ENCODE peak calls at places on chromosomes 12 and 14, in seven cellular contexts. I is cardiac muscle cell; X is activated CD4-positive, alpha-beta T cell treated with anti-CD3 and anti-CD28 coated beads, Interleukin-2, amount 50 U/mL, for 1 hour; C is iPS DF 19.7; J is stimulated activated CD4-positive, alpha-beta T cell treated with anti-CD3 and anti-CD28 coated beads, Interleukin-4, amount 100 ng/mL, for 48 hours; Z is HT1080; M is GM06990. L is an unnamed sample.

GRCh38 chr14:54650331-54651017 is 83.5 kb downstream of the SAMD4A start:
- DNase-seq in C (no peak), Z (peak), X (no peak), J (no peak), M (no peak), I (no peak), L (no peak)

GRCh38 chr14:74913393-74913792 is 9.7 kb downstream of the RPS6KL1 start:
- DNase-seq in J (no peak), M (no peak), X (no peak), C (no peak), I (no peak), Z (no peak), L (no peak)

GRCh38 chr12:49098035-49098451 is 3.4 kb upstream of the DHH start:
- DNase-seq in Z (peak), M (no peak), X (peak), J (peak), I (peak), C (no peak), L (peak)

GRCh38 chr14:64806202-64806861 is 73.4 kb downstream of the SPTB start:
- DNase-seq in Z (peak), I (no peak), C (no peak), J (no peak), M (no peak), X (no peak), L (no peak)

GRCh38 chr12:31991815-31992214 is 32.6 kb downstream of the RESF1 start:
- DNase-seq in X (no peak), C (no peak), Z (no peak), J (no peak), M (peak), I (no peak), L (no peak)

GRCh38 chr14:51828017-51828797 is 32.2 kb upstream of the GNG2 start:
- DNase-seq in I (no peak), J (peak), Z (peak), C (no peak), M (peak), X (peak), L (peak)

GRCh38 chr14:52538648-52539047 is 13.7 kb downstream of the TXNDC16 start:
- DNase-seq in I (no peak), Z (no peak), M (no peak), J (no peak), X (no peak), C (no peak), L (no peak)

GRCh38 chr12:64995831-64996230 is 125.3 kb downstream of the WIF1 start:
- DNase-seq in I (no peak), C (no peak), M (no peak), X (no peak), Z (no peak), J (no peak), L (no peak)

GRCh38 chr12:55974308-55974724 is 438 bp downstream of the RAB5B start:
- DNase-seq in X (peak), Z (no peak), C (no peak), M (no peak), J (no peak), I (peak), L (peak)

GRCh38 chr12:80053048-80053790 is 46.1 kb upstream of the OTOGL start:
- DNase-seq in J (no peak), X (no peak), M (no peak), C (no peak), I (no peak), Z (peak), L (no peak)

GRCh38 chr12:14454098-14454907 is 88.8 kb downstream of the ATF7IP start:
- DNase-seq in M (peak), I (peak), J (no peak), X (no peak), C (peak), Z (peak), L (peak)

GRCh38 chr12:109269428-109269827 is 39.7 kb downstream of the FOXN4 start:
- DNase-seq in J (no peak), X (no peak), I (no peak), C (no peak), M (no peak), Z (no peak), L (no peak)

GRCh38 chr12:22310276-22310675 is 24.2 kb downstream of the ST8SIA1 start:
- DNase-seq in Z (no peak), I (peak), X (no peak), J (no peak), C (no peak), M (no peak), L (no peak)

GRCh38 chr12:98355322-98355721 is 160.1 kb upstream of the TMPO start:
- DNase-seq in I (no peak), X (no peak), M (no peak), Z (peak), J (no peak), C (no peak), L (no peak)

GRCh38 chr14:24256960-24257359 is 6.0 kb downstream of the TGM1 start:
- DNase-seq in X (no peak), C (no peak), J (no peak), M (no peak), Z (no peak), I (no peak), L (no peak)

GRCh38 chr14:57189070-57189469 is 79.6 kb downstream of the EXOC5 start:
- DNase-seq in I (peak), X (no peak), J (no peak), C (no peak), M (no peak), Z (peak), L (no peak)

GRCh38 chr12:6925543-6926279 is 2.0 kb upstream of the ATN1 start:
- DNase-seq in Z (peak), M (no peak), I (peak), J (no peak), X (no peak), C (no peak), L (no peak)

GRCh38 chr14:102020058-102020971 is 55.9 kb downstream of the DYNC1H1 start:
- DNase-seq in I (no peak), C (no peak), J (peak), X (peak), Z (peak), M (no peak), L (no peak)

GRCh38 chr14:101184104-101184455 is 280.6 kb upstream of the RTL1 start:
- DNase-seq in Z (no peak), C (no peak), I (no peak), X (no peak), J (no peak), M (no peak), L (no peak)

GRCh38 chr12:72444125-72444524 is 172.0 kb downstream of the TRHDE start:
- DNase-seq in M (no peak), Z (no peak), J (no peak), I (no peak), X (no peak), C (no peak), L (no peak)

GRCh38 chr12:121190523-121191031 is 19.4 kb upstream of the P2RX4 start:
- DNase-seq in Z (peak), I (no peak), M (no peak), X (no peak), C (no peak), J (no peak), L (no peak)

GRCh38 chr14:33280646-33281045 is 342.0 kb downstream of the NPAS3 start:
- DNase-seq in M (no peak), J (no peak), I (no peak), X (no peak), C (no peak), Z (peak), L (no peak)

GRCh38 chr14:61527325-61528100 is 167.8 kb upstream of the HIF1A start:
- DNase-seq in C (no peak), Z (peak), M (no peak), X (no peak), J (no peak), I (no peak), L (no peak)

GRCh38 chr14:100640481-100641273 is 53.5 kb upstream of the BEGAIN start:
- DNase-seq in X (peak), M (peak), I (no peak), C (no peak), Z (peak), J (peak), L (peak)

L was measured in GM13976.